ENCODE peak calls at places on chromosomes 7 and 10, in five cellular contexts. One of them, this sample, is unnamed.

GRCh38 chr7:45592230-45592991 is 18.2 kb downstream of the ADCY1 start:
- DNase-seq in T-helper 2 cell treated with Interferon-gamma antibody and Interleukin-4, amounts not matched to agents 5 μg/mL and 100 μg/mL, for 36 hours: no peak
- DNase-seq in GM20000: no peak
- DNase-seq in GM12865: no peak
- DNase-seq in substantia nigra: no peak
- DNase-seq in this sample: no peak

GRCh38 chr7:92953657-92954056 is 117.3 kb upstream of the CDK6 start:
- DNase-seq in GM20000: no peak
- DNase-seq in T-helper 2 cell treated with Interferon-gamma antibody and Interleukin-4, amounts not matched to agents 5 μg/mL and 100 μg/mL, for 36 hours: peak; percentile 49
- DNase-seq in substantia nigra: no peak
- DNase-seq in GM12865: no peak
- DNase-seq in this sample: no peak

GRCh38 chr10:96587255-96588059 is 645 bp upstream of the TM9SF3 start:
- DNase-seq in T-helper 2 cell treated with Interferon-gamma antibody and Interleukin-4, amounts not matched to agents 5 μg/mL and 100 μg/mL, for 36 hours: no peak
- DNase-seq in GM12865: no peak
- DNase-seq in substantia nigra: no peak
- DNase-seq in GM20000: no peak
- DNase-seq in this sample: peak; percentile 10

GRCh38 chr10:15802375-15802949 is 57.8 kb downstream of the MINDY3 start:
- DNase-seq in substantia nigra: no peak
- DNase-seq in GM20000: no peak
- DNase-seq in T-helper 2 cell treated with Interferon-gamma antibody and Interleukin-4, amounts not matched to agents 5 μg/mL and 100 μg/mL, for 36 hours: peak; percentile 72
- DNase-seq in GM12865: no peak
- DNase-seq in this sample: no peak

GRCh38 chr7:148738737-148739535 is 40.2 kb downstream of the CUL1 start:
- DNase-seq in substantia nigra: no peak
- DNase-seq in T-helper 2 cell treated with Interferon-gamma antibody and Interleukin-4, amounts not matched to agents 5 μg/mL and 100 μg/mL, for 36 hours: no peak
- DNase-seq in GM12865: no peak
- DNase-seq in GM20000: no peak
- DNase-seq in this sample: no peak

GRCh38 chr7:7017707-7018265 is 164.6 kb upstream of the C1GALT1 start:
- DNase-seq in GM12865: no peak
- DNase-seq in T-helper 2 cell treated with Interferon-gamma antibody and Interleukin-4, amounts not matched to agents 5 μg/mL and 100 μg/mL, for 36 hours: no peak
- DNase-seq in substantia nigra: no peak
- DNase-seq in GM20000: no peak
- DNase-seq in this sample: no peak

GRCh38 chr10:124701881-124702656 is 42.1 kb downstream of the FAM53B start:
- DNase-seq in T-helper 2 cell treated with Interferon-gamma antibody and Interleukin-4, amounts not matched to agents 5 μg/mL and 100 μg/mL, for 36 hours: peak; percentile 68
- DNase-seq in substantia nigra: no peak
- DNase-seq in GM20000: no peak
- DNase-seq in GM12865: no peak
- DNase-seq in this sample: peak; percentile 61

GRCh38 chr10:74419491-74420466 is 268.8 kb downstream of the ADK start:
- DNase-seq in GM20000: peak; percentile 14
- DNase-seq in T-helper 2 cell treated with Interferon-gamma antibody and Interleukin-4, amounts not matched to agents 5 μg/mL and 100 μg/mL, for 36 hours: no peak
- DNase-seq in substantia nigra: no peak
- DNase-seq in GM12865: peak; percentile 45
- DNase-seq in this sample: peak; percentile 36

GRCh38 chr7:14504134-14504533 is 398.4 kb downstream of the DGKB start:
- DNase-seq in substantia nigra: no peak
- DNase-seq in GM12865: no peak
- DNase-seq in GM20000: no peak
- DNase-seq in T-helper 2 cell treated with Interferon-gamma antibody and Interleukin-4, amounts not matched to agents 5 μg/mL and 100 μg/mL, for 36 hours: no peak
- DNase-seq in this sample: no peak

GRCh38 chr7:100010901-100011300 is 4.5 kb upstream of the ZKSCAN1 start:
- DNase-seq in T-helper 2 cell treated with Interferon-gamma antibody and Interleukin-4, amounts not matched to agents 5 μg/mL and 100 μg/mL, for 36 hours: no peak
- DNase-seq in GM12865: no peak
- DNase-seq in substantia nigra: no peak
- DNase-seq in GM20000: no peak
- DNase-seq in this sample: no peak

GRCh38 chr7:49783446-49783845 is 10.0 kb downstream of the VWC2 start:
- DNase-seq in GM20000: no peak
- DNase-seq in substantia nigra: no peak
- DNase-seq in GM12865: no peak
- DNase-seq in T-helper 2 cell treated with Interferon-gamma antibody and Interleukin-4, amounts not matched to agents 5 μg/mL and 100 μg/mL, for 36 hours: no peak
- DNase-seq in this sample: no peak

GRCh38 chr7:108167460-108167859 is 37.3 kb upstream of the LAMB4 start:
- DNase-seq in GM12865: no peak
- DNase-seq in substantia nigra: no peak
- DNase-seq in GM20000: no peak
- DNase-seq in T-helper 2 cell treated with Interferon-gamma antibody and Interleukin-4, amounts not matched to agents 5 μg/mL and 100 μg/mL, for 36 hours: no peak
- DNase-seq in this sample: no peak

GRCh38 chr10:75531571-75532031 is 100.2 kb downstream of the LRMDA start:
- DNase-seq in substantia nigra: no peak
- DNase-seq in T-helper 2 cell treated with Interferon-gamma antibody and Interleukin-4, amounts not matched to agents 5 μg/mL and 100 μg/mL, for 36 hours: no peak
- DNase-seq in GM20000: no peak
- DNase-seq in GM12865: no peak
- DNase-seq in this sample: no peak

GRCh38 chr7:14761506-14762296 is 140.8 kb downstream of the DGKB start:
- DNase-seq in substantia nigra: no peak
- DNase-seq in T-helper 2 cell treated with Interferon-gamma antibody and Interleukin-4, amounts not matched to agents 5 μg/mL and 100 μg/mL, for 36 hours: no peak
- DNase-seq in GM12865: no peak
- DNase-seq in GM20000: no peak
- DNase-seq in this sample: no peak

GRCh38 chr10:11425672-11426071 is 185.8 kb downstream of the USP6NL start:
- DNase-seq in T-helper 2 cell treated with Interferon-gamma antibody and Interleukin-4, amounts not matched to agents 5 μg/mL and 100 μg/mL, for 36 hours: no peak
- DNase-seq in GM20000: no peak
- DNase-seq in substantia nigra: no peak
- DNase-seq in GM12865: no peak
- DNase-seq in this sample: no peak

GRCh38 chr10:68992721-68993440 is 4.3 kb downstream of the KIFBP start:
- DNase-seq in GM12865: no peak
- DNase-seq in substantia nigra: no peak
- DNase-seq in T-helper 2 cell treated with Interferon-gamma antibody and Interleukin-4, amounts not matched to agents 5 μg/mL and 100 μg/mL, for 36 hours: no peak
- DNase-seq in GM20000: no peak
- DNase-seq in this sample: no peak

GRCh38 chr10:759898-760477 is 70.5 kb upstream of the DIP2C start:
- DNase-seq in GM12865: no peak
- DNase-seq in T-helper 2 cell treated with Interferon-gamma antibody and Interleukin-4, amounts not matched to agents 5 μg/mL and 100 μg/mL, for 36 hours: no peak
- DNase-seq in GM20000: no peak
- DNase-seq in substantia nigra: no peak
- DNase-seq in this sample: peak; percentile 42

GRCh38 chr10:14820010-14820774 is 17.6 kb downstream of the CDNF start:
- DNase-seq in substantia nigra: no peak
- DNase-seq in T-helper 2 cell treated with Interferon-gamma antibody and Interleukin-4, amounts not matched to agents 5 μg/mL and 100 μg/mL, for 36 hours: no peak
- DNase-seq in GM12865: no peak
- DNase-seq in GM20000: no peak
- DNase-seq in this sample: no peak

GRCh38 chr7:24570983-24571382 is 2.3 kb upstream of the PALS2 start:
- DNase-seq in GM20000: no peak
- DNase-seq in GM12865: no peak
- DNase-seq in T-helper 2 cell treated with Interferon-gamma antibody and Interleukin-4, amounts not matched to agents 5 μg/mL and 100 μg/mL, for 36 hours: no peak
- DNase-seq in substantia nigra: no peak
- DNase-seq in this sample: no peak

GRCh38 chr10:82572686-82573226 is 697.8 kb downstream of the NRG3 start:
- DNase-seq in substantia nigra: no peak
- DNase-seq in GM12865: no peak
- DNase-seq in GM20000: no peak
- DNase-seq in T-helper 2 cell treated with Interferon-gamma antibody and Interleukin-4, amounts not matched to agents 5 μg/mL and 100 μg/mL, for 36 hours: no peak
- DNase-seq in this sample: no peak

GRCh38 chr10:116210588-116211346 is 62.2 kb downstream of the GFRA1 start:
- DNase-seq in substantia nigra: no peak
- DNase-seq in GM12865: no peak
- DNase-seq in GM20000: no peak
- DNase-seq in T-helper 2 cell treated with Interferon-gamma antibody and Interleukin-4, amounts not matched to agents 5 μg/mL and 100 μg/mL, for 36 hours: no peak
- DNase-seq in this sample: no peak

GRCh38 chr10:15725603-15726002 is 5.9 kb upstream of the ITGA8 start:
- DNase-seq in GM20000: peak; percentile 64
- DNase-seq in T-helper 2 cell treated with Interferon-gamma antibody and Interleukin-4, amounts not matched to agents 5 μg/mL and 100 μg/mL, for 36 hours: no peak
- DNase-seq in GM12865: peak; percentile 36
- DNase-seq in substantia nigra: no peak
- DNase-seq in this sample: peak; percentile 72

GRCh38 chr10:132654708-132655661 is 117.4 kb downstream of the INPP5A start:
- DNase-seq in T-helper 2 cell treated with Interferon-gamma antibody and Interleukin-4, amounts not matched to agents 5 μg/mL and 100 μg/mL, for 36 hours: peak; percentile 21
- DNase-seq in GM12865: peak; percentile 61
- DNase-seq in GM20000: peak; percentile 91
- DNase-seq in substantia nigra: peak; percentile 36
- DNase-seq in this sample: no peak

GRCh38 chr7:31500656-31501055 is 13.2 kb upstream of the ITPRID1 start:
- DNase-seq in GM12865: no peak
- DNase-seq in substantia nigra: no peak
- DNase-seq in GM20000: no peak
- DNase-seq in T-helper 2 cell treated with Interferon-gamma antibody and Interleukin-4, amounts not matched to agents 5 μg/mL and 100 μg/mL, for 36 hours: no peak
- DNase-seq in this sample: no peak

GRCh38 chr7:71480814-71481213 is 348.9 kb downstream of the GALNT17 start:
- DNase-seq in T-helper 2 cell treated with Interferon-gamma antibody and Interleukin-4, amounts not matched to agents 5 μg/mL and 100 μg/mL, for 36 hours: no peak
- DNase-seq in substantia nigra: no peak
- DNase-seq in GM12865: no peak
- DNase-seq in GM20000: no peak
- DNase-seq in this sample: no peak

GRCh38 chr7:127995866-127996215 is 35.4 kb downstream of the LRRC4 start:
- DNase-seq in GM20000: no peak
- DNase-seq in GM12865: no peak
- DNase-seq in substantia nigra: no peak
- DNase-seq in T-helper 2 cell treated with Interferon-gamma antibody and Interleukin-4, amounts not matched to agents 5 μg/mL and 100 μg/mL, for 36 hours: no peak
- DNase-seq in this sample: no peak

GRCh38 chr7:148672041-148672440 is 26.7 kb upstream of the CUL1 start:
- DNase-seq in GM20000: no peak
- DNase-seq in substantia nigra: no peak
- DNase-seq in T-helper 2 cell treated with Interferon-gamma antibody and Interleukin-4, amounts not matched to agents 5 μg/mL and 100 μg/mL, for 36 hours: no peak
- DNase-seq in GM12865: no peak
- DNase-seq in this sample: no peak

GRCh38 chr10:101217450-101218281 is 11.6 kb downstream of the LBX1 start:
- DNase-seq in GM12865: no peak
- DNase-seq in T-helper 2 cell treated with Interferon-gamma antibody and Interleukin-4, amounts not matched to agents 5 μg/mL and 100 μg/mL, for 36 hours: no peak
- DNase-seq in GM20000: peak; percentile 50
- DNase-seq in substantia nigra: no peak
- DNase-seq in this sample: no peak

GRCh38 chr10:71767420-71768035 is 5.8 kb downstream of the VSIR start:
- DNase-seq in GM12865: no peak
- DNase-seq in substantia nigra: no peak
- DNase-seq in GM20000: no peak
- DNase-seq in T-helper 2 cell treated with Interferon-gamma antibody and Interleukin-4, amounts not matched to agents 5 μg/mL and 100 μg/mL, for 36 hours: no peak
- DNase-seq in this sample: no peak

GRCh38 chr7:25638590-25638989 is 410.3 kb upstream of the NPVF start:
- DNase-seq in GM12865: no peak
- DNase-seq in substantia nigra: no peak
- DNase-seq in GM20000: no peak
- DNase-seq in T-helper 2 cell treated with Interferon-gamma antibody and Interleukin-4, amounts not matched to agents 5 μg/mL and 100 μg/mL, for 36 hours: no peak
- DNase-seq in this sample: no peak

GRCh38 chr7:16739863-16740622 is 13.5 kb upstream of the TSPAN13 start:
- DNase-seq in GM20000: no peak
- DNase-seq in substantia nigra: no peak
- DNase-seq in GM12865: no peak
- DNase-seq in T-helper 2 cell treated with Interferon-gamma antibody and Interleukin-4, amounts not matched to agents 5 μg/mL and 100 μg/mL, for 36 hours: no peak
- DNase-seq in this sample: no peak

GRCh38 chr10:18738835-18739234 is 79.6 kb downstream of the ARL5B start:
- DNase-seq in GM20000: no peak
- DNase-seq in substantia nigra: no peak
- DNase-seq in GM12865: no peak
- DNase-seq in T-helper 2 cell treated with Interferon-gamma antibody and Interleukin-4, amounts not matched to agents 5 μg/mL and 100 μg/mL, for 36 hours: no peak
- DNase-seq in this sample: no peak

GRCh38 chr7:127375626-127376025 is 16.9 kb downstream of the ZNF800 start:
- DNase-seq in GM12865: no peak
- DNase-seq in T-helper 2 cell treated with Interferon-gamma antibody and Interleukin-4, amounts not matched to agents 5 μg/mL and 100 μg/mL, for 36 hours: no peak
- DNase-seq in substantia nigra: no peak
- DNase-seq in GM20000: no peak
- DNase-seq in this sample: no peak

GRCh38 chr10:78752251-78752650 is 316.5 kb upstream of the ZMIZ1 start:
- DNase-seq in substantia nigra: no peak
- DNase-seq in GM12865: no peak
- DNase-seq in T-helper 2 cell treated with Interferon-gamma antibody and Interleukin-4, amounts not matched to agents 5 μg/mL and 100 μg/mL, for 36 hours: no peak
- DNase-seq in GM20000: no peak
- DNase-seq in this sample: no peak

GRCh38 chr7:33261585-33261984 is 132.2 kb downstream of the BBS9 start:
- DNase-seq in T-helper 2 cell treated with Interferon-gamma antibody and Interleukin-4, amounts not matched to agents 5 μg/mL and 100 μg/mL, for 36 hours: no peak
- DNase-seq in GM12865: peak; percentile 45
- DNase-seq in substantia nigra: no peak
- DNase-seq in GM20000: no peak
- DNase-seq in this sample: no peak